ENCODE peak calls at places on chromosomes 4 and X, in six cellular contexts. Y, J, B, T, G and I are unnamed samples.

GRCh38 chr4:14857475-14857874 is 144.8 kb upstream of the CPEB2 start:
- DNase-seq in Y (no peak), J (no peak), B (no peak), T (no peak), G (no peak), I (no peak)

GRCh38 chr4:106450249-106450648 is 81.7 kb upstream of the GIMD1 start:
- DNase-seq in Y (no peak), J (no peak), B (no peak), T (no peak), G (no peak), I (no peak)

GRCh38 chr4:124514588-124514987 is 197.9 kb downstream of the ANKRD50 start:
- DNase-seq in Y (no peak), J (no peak), B (no peak), T (no peak), G (no peak), I (no peak)

GRCh38 chrX:140229187-140229586 is 263.9 kb upstream of the CXorf66 start:
- DNase-seq in Y (no peak), J (no peak), B (no peak), T (no peak), G (no peak), I (no peak)

GRCh38 chr4:145927055-145927454 is 11.6 kb downstream of the ZNF827 start:
- DNase-seq in Y (no peak), J (no peak), B (no peak), T (no peak), G (no peak), I (no peak)

GRCh38 chr4:186067757-186068385 is 1.1 kb upstream of the TLR3 start:
- DNase-seq in Y (peak), J (peak), B (no peak), T (no peak), G (peak), I (no peak)

GRCh38 chrX:154040307-154040756 is 20.6 kb upstream of the IRAK1 start:
- DNase-seq in Y (peak), J (peak), B (no peak), T (no peak), G (no peak), I (no peak)

GRCh38 chrX:154486052-154486395 is 391 bp downstream of the UBL4A start:
- DNase-seq in Y (peak), J (no peak), B (no peak), T (no peak), G (no peak), I (no peak)

GRCh38 chr4:157992038-157992706 is 180.7 kb downstream of the GASK1B start:
- DNase-seq in Y (peak), J (peak), B (no peak), T (no peak), G (peak), I (peak)

GRCh38 chr4:183438458-183439113 is 5.8 kb upstream of the CDKN2AIP start:
- DNase-seq in Y (no peak), J (no peak), B (no peak), T (no peak), G (no peak), I (no peak)

GRCh38 chr4:100302061-100303026 is 112.1 kb upstream of the DDIT4L start:
- DNase-seq in Y (no peak), J (no peak), B (no peak), T (no peak), G (no peak), I (no peak)

GRCh38 chr4:98710831-98711230 is 52.4 kb upstream of the TSPAN5 start:
- DNase-seq in Y (peak), J (no peak), B (no peak), T (no peak), G (no peak), I (no peak)

GRCh38 chr4:113979157-113979972 is at the start of gene ARSJ:
- DNase-seq in Y (peak), J (no peak), B (no peak), T (peak), G (no peak), I (peak)

GRCh38 chrX:1336331-1337143 is at the start of gene IL3RA:
- DNase-seq in Y (peak), J (peak), B (no peak), T (no peak), G (no peak), I (no peak)

GRCh38 chr4:12852338-12853307 is 631.5 kb downstream of the RAB28 start:
- DNase-seq in Y (peak), J (peak), B (peak), T (no peak), G (no peak), I (peak)

GRCh38 chr4:6568689-6569332 is 6.2 kb upstream of the MAN2B2 start:
- DNase-seq in Y (no peak), J (peak), B (no peak), T (no peak), G (no peak), I (no peak)